ENCODE peak calls at places on chromosomes 5 and 9, in seven cellular contexts. J, L, I, P, E, G and C are unnamed samples.

GRCh38 chr5:129382921-129383672 is 77.0 kb upstream of the ADAMTS19 start:
- DNase-seq in J (no peak), P (no peak), I (no peak), L (no peak), E (no peak), G (no peak), C (no peak)

GRCh38 chr9:89149726-89150125 is 28.9 kb downstream of the SHC3 start:
- DNase-seq in E (no peak), P (no peak), G (no peak), L (no peak), J (no peak), I (no peak), C (no peak)

GRCh38 chr9:87063883-87064282 is 116.6 kb upstream of the GAS1 start:
- DNase-seq in J (no peak), L (no peak), P (no peak), E (no peak), I (no peak), G (no peak), C (no peak)

GRCh38 chr5:76202182-76202581 is 119.0 kb downstream of the SV2C start:
- DNase-seq in E (peak; percentile 4), P (no peak), I (no peak), G (no peak), L (no peak), J (no peak), C (no peak)

GRCh38 chr5:68544091-68544655 is 328.6 kb downstream of the PIK3R1 start:
- DNase-seq in E (no peak), L (no peak), G (no peak), J (no peak), I (no peak), P (no peak), C (no peak)

GRCh38 chr5:143208781-143209510 is 194.5 kb downstream of the NR3C1 start:
- DNase-seq in E (peak; percentile 18), I (no peak), P (peak; percentile 34), L (no peak), G (no peak), J (no peak), C (no peak)

GRCh38 chr9:88590558-88591146 is 55.7 kb downstream of the NXNL2 start:
- DNase-seq in G (peak; percentile 18), E (peak; percentile 6), I (no peak), L (peak; percentile 87), P (peak; percentile 74), J (no peak), C (no peak)

GRCh38 chr9:16001856-16002255 is 449.0 kb downstream of the CCDC171 start:
- DNase-seq in P (no peak), J (no peak), E (no peak), L (no peak), G (no peak), I (no peak), C (no peak)

GRCh38 chr5:139763584-139764249 is 31.9 kb upstream of the PSD2 start:
- DNase-seq in I (no peak), L (no peak), G (no peak), P (no peak), J (no peak), E (no peak), C (no peak)

GRCh38 chr9:125932012-125932411 is 184.8 kb downstream of the PBX3 start:
- DNase-seq in L (no peak), I (no peak), E (no peak), G (no peak), P (no peak), J (no peak), C (no peak)

GRCh38 chr5:43775000-43775399 is 172.0 kb downstream of the NNT start:
- DNase-seq in J (no peak), I (no peak), P (no peak), L (no peak), E (no peak), G (no peak), C (no peak)

GRCh38 chr9:78707481-78707977 is 410.6 kb downstream of the PSAT1 start:
- DNase-seq in J (no peak), I (peak; percentile 26), G (no peak), P (no peak), L (no peak), E (no peak), C (peak; percentile 17)

GRCh38 chr9:31674264-31674663 is 710.2 kb upstream of the ACO1 start:
- DNase-seq in L (no peak), I (no peak), J (no peak), G (no peak), P (no peak), E (no peak), C (no peak)

GRCh38 chr9:111034573-111035539 is 3.4 kb downstream of the LPAR1 start:
- DNase-seq in P (no peak), I (no peak), L (no peak), E (no peak), G (no peak), J (no peak), C (no peak)

GRCh38 chr9:2709645-2710101 is 7.6 kb upstream of the KCNV2 start:
- DNase-seq in I (no peak), G (no peak), L (no peak), J (no peak), P (no peak), E (peak; percentile 6), C (no peak)

GRCh38 chr9:94903961-94904421 is 177.5 kb downstream of the AOPEP start:
- DNase-seq in J (no peak), L (no peak), E (no peak), G (no peak), I (no peak), P (no peak), C (no peak)

GRCh38 chr5:173988554-173989431 is at the start of gene C5orf47:
- DNase-seq in I (no peak), J (no peak), E (no peak), P (no peak), L (no peak), G (no peak), C (no peak)

GRCh38 chr9:135726138-135726853 is 24.3 kb downstream of the KCNT1 start:
- DNase-seq in J (no peak), L (no peak), I (no peak), P (no peak), E (no peak), G (no peak), C (no peak)
- TF ChIP-seq CTCF in J (no peak), L (no peak), I (no peak), P (no peak), E (peak; percentile 30), G (peak; percentile 16), C (peak; percentile 19)

GRCh38 chr9:108439967-108440366 is 415.8 kb downstream of the ACTL7B start:
- DNase-seq in I (no peak), E (no peak), L (no peak), J (no peak), P (no peak), G (no peak), C (no peak)
- TF ChIP-seq CTCF in I (no peak), E (no peak), L (no peak), J (no peak), P (no peak), G (no peak), C (no peak)

GRCh38 chr5:52810426-52810825 is 22.7 kb downstream of the ITGA1 start:
- DNase-seq in I (no peak), G (no peak), L (no peak), E (no peak), J (no peak), P (no peak), C (no peak)

GRCh38 chr5:52818360-52818759 is 30.6 kb downstream of the ITGA1 start:
- DNase-seq in J (no peak), E (no peak), P (peak; percentile 45), L (no peak), G (peak; percentile 55), I (no peak), C (no peak)

GRCh38 chr5:52817818-52818217 is 30.1 kb downstream of the ITGA1 start:
- DNase-seq in L (no peak), P (no peak), I (no peak), G (no peak), J (no peak), E (no peak), C (no peak)

GRCh38 chr5:52811067-52811749 is 23.5 kb downstream of the ITGA1 start:
- DNase-seq in L (no peak), I (no peak), P (no peak), G (no peak), J (no peak), E (no peak), C (no peak)

GRCh38 chr5:52814749-52815148 is 27.0 kb downstream of the ITGA1 start:
- DNase-seq in E (no peak), P (no peak), I (no peak), G (no peak), J (no peak), L (no peak), C (no peak)
- TF ChIP-seq CTCF in E (no peak), P (no peak), I (no peak), G (no peak), J (no peak), L (no peak), C (no peak)

GRCh38 chr5:153905214-153905613 is 133.5 kb downstream of the FAM114A2 start:
- DNase-seq in L (no peak), J (no peak), E (peak; percentile 3), I (no peak), G (peak; percentile 52), P (no peak), C (no peak)
- TF ChIP-seq CTCF in L (no peak), J (no peak), E (no peak), I (no peak), G (peak; percentile 54), P (no peak), C (no peak)

GRCh38 chr9:108575286-108575685 is 280.5 kb downstream of the ACTL7B start:
- DNase-seq in I (no peak), E (no peak), G (no peak), J (no peak), L (no peak), P (no peak), C (no peak)
- TF ChIP-seq CTCF in I (no peak), E (no peak), G (no peak), J (no peak), L (no peak), P (no peak), C (no peak)

GRCh38 chr5:115374057-115374775 is 77.8 kb upstream of the CCDC112 start:
- DNase-seq in E (no peak), J (no peak), L (no peak), P (no peak), G (no peak), I (no peak), C (no peak)
- TF ChIP-seq CTCF in E (no peak), J (peak; percentile 16), L (no peak), P (peak; percentile 24), G (peak; percentile 29), I (no peak), C (peak; percentile 18)